ENCODE peak calls at places on chromosomes 7 and 10, in seven cellular contexts. One of them, this sample, is unnamed.

GRCh38 chr7:1124164-1124563 is 35.8 kb downstream of the ZFAND2A start:
- DNase-seq in Caki2: no peak
- DNase-seq in GDM1: no peak
- DNase-seq in EL: no peak
- DNase-seq in hippocampal formation: no peak
- DNase-seq in activated CD4-positive, alpha-beta T cell treated with anti-CD3 and anti-CD28 coated beads for 48 hours: no peak
- DNase-seq in AG20443: peak; percentile 49
- DNase-seq in this sample: no peak

GRCh38 chr10:98295907-98296306 is 27.9 kb upstream of the LOXL4 start:
- DNase-seq in activated CD4-positive, alpha-beta T cell treated with anti-CD3 and anti-CD28 coated beads for 48 hours: no peak
- DNase-seq in EL: peak; percentile 32
- DNase-seq in GDM1: no peak
- DNase-seq in hippocampal formation: no peak
- DNase-seq in Caki2: no peak
- DNase-seq in AG20443: peak; percentile 70
- DNase-seq in this sample: no peak

GRCh38 chr10:112269266-112269665 is 13.9 kb upstream of the TECTB start:
- DNase-seq in Caki2: no peak
- DNase-seq in EL: peak; percentile 63
- DNase-seq in hippocampal formation: no peak
- DNase-seq in AG20443: peak; percentile 20
- DNase-seq in activated CD4-positive, alpha-beta T cell treated with anti-CD3 and anti-CD28 coated beads for 48 hours: no peak
- DNase-seq in GDM1: no peak
- DNase-seq in this sample: no peak

GRCh38 chr10:44576715-44577191 is 191.9 kb upstream of the CXCL12 start:
- DNase-seq in EL: no peak
- DNase-seq in activated CD4-positive, alpha-beta T cell treated with anti-CD3 and anti-CD28 coated beads for 48 hours: no peak
- DNase-seq in AG20443: peak; percentile 76
- DNase-seq in hippocampal formation: no peak
- DNase-seq in Caki2: peak; percentile 45
- DNase-seq in GDM1: no peak
- DNase-seq in this sample: no peak

GRCh38 chr7:23418046-23418445 is 52.2 kb downstream of the IGF2BP3 start:
- DNase-seq in activated CD4-positive, alpha-beta T cell treated with anti-CD3 and anti-CD28 coated beads for 48 hours: no peak
- DNase-seq in Caki2: peak; percentile 30
- DNase-seq in GDM1: no peak
- DNase-seq in AG20443: no peak
- DNase-seq in EL: peak; percentile 41
- DNase-seq in hippocampal formation: no peak
- DNase-seq in this sample: no peak

GRCh38 chr10:6530211-6530840 is 49.8 kb downstream of the PRKCQ start:
- DNase-seq in Caki2: no peak
- DNase-seq in hippocampal formation: no peak
- DNase-seq in EL: no peak
- DNase-seq in AG20443: no peak
- DNase-seq in GDM1: no peak
- DNase-seq in activated CD4-positive, alpha-beta T cell treated with anti-CD3 and anti-CD28 coated beads for 48 hours: peak; percentile 83
- DNase-seq in this sample: no peak

GRCh38 chr10:77592946-77593636 is 44.5 kb downstream of the KCNMA1 start:
- DNase-seq in Caki2: peak; percentile 79
- DNase-seq in hippocampal formation: peak; percentile 10
- DNase-seq in AG20443: peak; percentile 96
- DNase-seq in GDM1: no peak
- DNase-seq in EL: peak; percentile 94
- DNase-seq in activated CD4-positive, alpha-beta T cell treated with anti-CD3 and anti-CD28 coated beads for 48 hours: no peak
- DNase-seq in this sample: no peak

GRCh38 chr7:94595717-94596116 is 60.2 kb downstream of the SGCE start:
- DNase-seq in activated CD4-positive, alpha-beta T cell treated with anti-CD3 and anti-CD28 coated beads for 48 hours: no peak
- DNase-seq in hippocampal formation: no peak
- DNase-seq in GDM1: no peak
- DNase-seq in AG20443: no peak
- DNase-seq in Caki2: no peak
- DNase-seq in EL: no peak
- DNase-seq in this sample: no peak

GRCh38 chr7:111740942-111741341 is 178.7 kb upstream of the IMMP2L start:
- DNase-seq in AG20443: no peak
- DNase-seq in Caki2: no peak
- DNase-seq in activated CD4-positive, alpha-beta T cell treated with anti-CD3 and anti-CD28 coated beads for 48 hours: no peak
- DNase-seq in hippocampal formation: no peak
- DNase-seq in EL: no peak
- DNase-seq in GDM1: no peak
- DNase-seq in this sample: no peak

GRCh38 chr10:116676118-116676517 is 55.4 kb downstream of the PNLIPRP2 start:
- DNase-seq in Caki2: no peak
- DNase-seq in AG20443: no peak
- DNase-seq in hippocampal formation: no peak
- DNase-seq in activated CD4-positive, alpha-beta T cell treated with anti-CD3 and anti-CD28 coated beads for 48 hours: no peak
- DNase-seq in GDM1: no peak
- DNase-seq in EL: no peak
- DNase-seq in this sample: no peak

GRCh38 chr7:48251766-48252165 is 80.5 kb downstream of the ABCA13 start:
- DNase-seq in hippocampal formation: no peak
- DNase-seq in Caki2: no peak
- DNase-seq in GDM1: no peak
- DNase-seq in EL: no peak
- DNase-seq in activated CD4-positive, alpha-beta T cell treated with anti-CD3 and anti-CD28 coated beads for 48 hours: no peak
- DNase-seq in AG20443: no peak
- DNase-seq in this sample: no peak

GRCh38 chr7:74017122-74017521 is 10.9 kb upstream of the ELN start:
- DNase-seq in EL: no peak
- DNase-seq in AG20443: no peak
- DNase-seq in activated CD4-positive, alpha-beta T cell treated with anti-CD3 and anti-CD28 coated beads for 48 hours: no peak
- DNase-seq in hippocampal formation: no peak
- DNase-seq in GDM1: no peak
- DNase-seq in Caki2: no peak
- DNase-seq in this sample: no peak

GRCh38 chr10:132467464-132468149 is 70.0 kb upstream of the INPP5A start:
- DNase-seq in activated CD4-positive, alpha-beta T cell treated with anti-CD3 and anti-CD28 coated beads for 48 hours: no peak
- DNase-seq in hippocampal formation: no peak
- DNase-seq in AG20443: no peak
- DNase-seq in EL: no peak
- DNase-seq in Caki2: no peak
- DNase-seq in GDM1: no peak
- DNase-seq in this sample: no peak

GRCh38 chr7:133829336-133829897 is 297.7 kb upstream of the LRGUK start:
- DNase-seq in hippocampal formation: no peak
- DNase-seq in AG20443: peak; percentile 41
- DNase-seq in Caki2: peak; percentile 68
- DNase-seq in EL: peak; percentile 76
- DNase-seq in activated CD4-positive, alpha-beta T cell treated with anti-CD3 and anti-CD28 coated beads for 48 hours: no peak
- DNase-seq in GDM1: no peak
- DNase-seq in this sample: no peak

GRCh38 chr10:593901-594457 is 95.5 kb downstream of the DIP2C start:
- DNase-seq in Caki2: no peak
- DNase-seq in EL: no peak
- DNase-seq in GDM1: no peak
- DNase-seq in hippocampal formation: no peak
- DNase-seq in activated CD4-positive, alpha-beta T cell treated with anti-CD3 and anti-CD28 coated beads for 48 hours: no peak
- DNase-seq in AG20443: no peak
- DNase-seq in this sample: no peak

GRCh38 chr7:139355320-139355719 is 4.4 kb upstream of the LUC7L2 start:
- DNase-seq in Caki2: no peak
- DNase-seq in GDM1: no peak
- DNase-seq in hippocampal formation: no peak
- DNase-seq in EL: no peak
- DNase-seq in activated CD4-positive, alpha-beta T cell treated with anti-CD3 and anti-CD28 coated beads for 48 hours: no peak
- DNase-seq in AG20443: no peak
- DNase-seq in this sample: no peak

GRCh38 chr7:28435732-28436378 is 23.5 kb downstream of the CREB5 start:
- DNase-seq in Caki2: peak; percentile 16
- DNase-seq in hippocampal formation: no peak
- DNase-seq in GDM1: no peak
- DNase-seq in activated CD4-positive, alpha-beta T cell treated with anti-CD3 and anti-CD28 coated beads for 48 hours: no peak
- DNase-seq in EL: no peak
- DNase-seq in AG20443: no peak
- DNase-seq in this sample: no peak

GRCh38 chr7:105149827-105150226 is 135.8 kb downstream of the KMT2E start:
- DNase-seq in EL: peak; percentile 72
- DNase-seq in Caki2: no peak
- DNase-seq in hippocampal formation: no peak
- DNase-seq in AG20443: peak; percentile 62
- DNase-seq in activated CD4-positive, alpha-beta T cell treated with anti-CD3 and anti-CD28 coated beads for 48 hours: no peak
- DNase-seq in GDM1: no peak
- DNase-seq in this sample: no peak

GRCh38 chr7:137626469-137627067 is 220.2 kb downstream of the DGKI start:
- DNase-seq in AG20443: peak; percentile 79
- DNase-seq in activated CD4-positive, alpha-beta T cell treated with anti-CD3 and anti-CD28 coated beads for 48 hours: peak; percentile 60
- DNase-seq in EL: peak; percentile 56
- DNase-seq in hippocampal formation: peak; percentile 27
- DNase-seq in GDM1: peak; percentile 45
- DNase-seq in Caki2: no peak
- DNase-seq in this sample: peak; percentile 3

GRCh38 chr7:108094375-108094774 is 35.8 kb downstream of the LAMB4 start:
- DNase-seq in hippocampal formation: no peak
- DNase-seq in GDM1: no peak
- DNase-seq in activated CD4-positive, alpha-beta T cell treated with anti-CD3 and anti-CD28 coated beads for 48 hours: no peak
- DNase-seq in AG20443: peak; percentile 47
- DNase-seq in Caki2: no peak
- DNase-seq in EL: peak; percentile 60
- DNase-seq in this sample: no peak

GRCh38 chr10:124079864-124080263 is 13.5 kb downstream of the CHST15 start:
- DNase-seq in activated CD4-positive, alpha-beta T cell treated with anti-CD3 and anti-CD28 coated beads for 48 hours: no peak
- DNase-seq in EL: no peak
- DNase-seq in hippocampal formation: no peak
- DNase-seq in GDM1: no peak
- DNase-seq in Caki2: no peak
- DNase-seq in AG20443: no peak
- DNase-seq in this sample: no peak

GRCh38 chr7:40470817-40471216 is 336.0 kb downstream of the SUGCT start:
- DNase-seq in activated CD4-positive, alpha-beta T cell treated with anti-CD3 and anti-CD28 coated beads for 48 hours: no peak
- DNase-seq in GDM1: no peak
- DNase-seq in AG20443: no peak
- DNase-seq in Caki2: no peak
- DNase-seq in hippocampal formation: no peak
- DNase-seq in EL: no peak
- DNase-seq in this sample: no peak

GRCh38 chr7:123372368-123372767 is 162.0 kb downstream of the IQUB start:
- DNase-seq in AG20443: no peak
- DNase-seq in activated CD4-positive, alpha-beta T cell treated with anti-CD3 and anti-CD28 coated beads for 48 hours: no peak
- DNase-seq in hippocampal formation: no peak
- DNase-seq in GDM1: no peak
- DNase-seq in Caki2: no peak
- DNase-seq in EL: no peak
- DNase-seq in this sample: no peak

GRCh38 chr10:121436630-121437311 is 161.5 kb downstream of the FGFR2 start:
- DNase-seq in hippocampal formation: peak; percentile 48
- DNase-seq in activated CD4-positive, alpha-beta T cell treated with anti-CD3 and anti-CD28 coated beads for 48 hours: no peak
- DNase-seq in AG20443: no peak
- DNase-seq in EL: no peak
- DNase-seq in GDM1: no peak
- DNase-seq in Caki2: no peak
- DNase-seq in this sample: no peak

GRCh38 chr7:35722054-35722849 is 27.3 kb upstream of the HERPUD2 start:
- DNase-seq in EL: no peak
- DNase-seq in activated CD4-positive, alpha-beta T cell treated with anti-CD3 and anti-CD28 coated beads for 48 hours: peak; percentile 61
- DNase-seq in AG20443: no peak
- DNase-seq in hippocampal formation: no peak
- DNase-seq in GDM1: peak; percentile 2
- DNase-seq in Caki2: no peak
- DNase-seq in this sample: no peak

GRCh38 chr7:142443614-142444013 is 185.8 kb upstream of the PRSS58 start:
- DNase-seq in EL: no peak
- DNase-seq in activated CD4-positive, alpha-beta T cell treated with anti-CD3 and anti-CD28 coated beads for 48 hours: no peak
- DNase-seq in AG20443: no peak
- DNase-seq in GDM1: no peak
- DNase-seq in hippocampal formation: no peak
- DNase-seq in Caki2: no peak
- DNase-seq in this sample: no peak

GRCh38 chr10:7399533-7399932 is 11.3 kb downstream of the SFMBT2 start:
- DNase-seq in GDM1: no peak
- DNase-seq in activated CD4-positive, alpha-beta T cell treated with anti-CD3 and anti-CD28 coated beads for 48 hours: no peak
- DNase-seq in EL: no peak
- DNase-seq in Caki2: no peak
- DNase-seq in hippocampal formation: no peak
- DNase-seq in AG20443: no peak
- DNase-seq in this sample: no peak

GRCh38 chr10:110865184-110865803 is 6.4 kb upstream of the PDCD4 start:
- DNase-seq in activated CD4-positive, alpha-beta T cell treated with anti-CD3 and anti-CD28 coated beads for 48 hours: no peak
- DNase-seq in Caki2: peak; percentile 53
- DNase-seq in EL: peak; percentile 80
- DNase-seq in hippocampal formation: no peak
- DNase-seq in AG20443: peak; percentile 66
- DNase-seq in GDM1: peak; percentile 36
- DNase-seq in this sample: no peak

GRCh38 chr7:86991844-86992243 is 67.6 kb downstream of the ELAPOR2 start:
- DNase-seq in activated CD4-positive, alpha-beta T cell treated with anti-CD3 and anti-CD28 coated beads for 48 hours: no peak
- DNase-seq in hippocampal formation: no peak
- DNase-seq in GDM1: no peak
- DNase-seq in EL: no peak
- DNase-seq in Caki2: no peak
- DNase-seq in AG20443: no peak
- DNase-seq in this sample: no peak

GRCh38 chr10:48506147-48506917 is 98.5 kb downstream of the ARHGAP22 start:
- DNase-seq in Caki2: peak; percentile 18
- DNase-seq in EL: peak; percentile 31
- DNase-seq in AG20443: no peak
- DNase-seq in activated CD4-positive, alpha-beta T cell treated with anti-CD3 and anti-CD28 coated beads for 48 hours: peak; percentile 32
- DNase-seq in GDM1: peak; percentile 78
- DNase-seq in hippocampal formation: no peak
- DNase-seq in this sample: no peak

GRCh38 chr10:16105082-16105481 is 244.8 kb upstream of the MINDY3 start:
- DNase-seq in GDM1: no peak
- DNase-seq in AG20443: no peak
- DNase-seq in hippocampal formation: no peak
- DNase-seq in Caki2: no peak
- DNase-seq in activated CD4-positive, alpha-beta T cell treated with anti-CD3 and anti-CD28 coated beads for 48 hours: no peak
- DNase-seq in EL: no peak
- DNase-seq in this sample: no peak

GRCh38 chr10:72509206-72509799 is 116.6 kb downstream of the MICU1 start:
- DNase-seq in AG20443: no peak
- DNase-seq in activated CD4-positive, alpha-beta T cell treated with anti-CD3 and anti-CD28 coated beads for 48 hours: no peak
- DNase-seq in GDM1: no peak
- DNase-seq in Caki2: no peak
- DNase-seq in EL: no peak
- DNase-seq in hippocampal formation: no peak
- DNase-seq in this sample: no peak

GRCh38 chr10:62653254-62653653 is 151.3 kb upstream of the ADO start:
- DNase-seq in EL: no peak
- DNase-seq in Caki2: no peak
- DNase-seq in GDM1: no peak
- DNase-seq in hippocampal formation: no peak
- DNase-seq in activated CD4-positive, alpha-beta T cell treated with anti-CD3 and anti-CD28 coated beads for 48 hours: no peak
- DNase-seq in AG20443: no peak
- DNase-seq in this sample: no peak

GRCh38 chr7:149027560-149028345 is 552 bp downstream of the PDIA4 start:
- DNase-seq in AG20443: peak; percentile 32
- DNase-seq in hippocampal formation: no peak
- DNase-seq in activated CD4-positive, alpha-beta T cell treated with anti-CD3 and anti-CD28 coated beads for 48 hours: no peak
- DNase-seq in Caki2: peak; percentile 14
- DNase-seq in EL: peak; percentile 16
- DNase-seq in GDM1: no peak
- DNase-seq in this sample: no peak

GRCh38 chr10:88764110-88764509 is 4.3 kb downstream of the LIPN start:
- DNase-seq in activated CD4-positive, alpha-beta T cell treated with anti-CD3 and anti-CD28 coated beads for 48 hours: no peak
- DNase-seq in GDM1: no peak
- DNase-seq in AG20443: no peak
- DNase-seq in Caki2: no peak
- DNase-seq in EL: no peak
- DNase-seq in hippocampal formation: no peak
- DNase-seq in this sample: no peak

GRCh38 chr10:132418520-132419416 is 21.8 kb downstream of the PWWP2B start:
- DNase-seq in EL: no peak
- DNase-seq in AG20443: no peak
- DNase-seq in activated CD4-positive, alpha-beta T cell treated with anti-CD3 and anti-CD28 coated beads for 48 hours: no peak
- DNase-seq in GDM1: no peak
- DNase-seq in hippocampal formation: no peak
- DNase-seq in Caki2: peak; percentile 55
- DNase-seq in this sample: no peak

GRCh38 chr10:43888551-43888950 is 239.9 kb upstream of the ZNF32 start:
- DNase-seq in hippocampal formation: no peak
- DNase-seq in GDM1: no peak
- DNase-seq in AG20443: no peak
- DNase-seq in Caki2: no peak
- DNase-seq in EL: peak; percentile 95
- DNase-seq in activated CD4-positive, alpha-beta T cell treated with anti-CD3 and anti-CD28 coated beads for 48 hours: no peak
- DNase-seq in this sample: no peak

GRCh38 chr7:110718514-110719205 is 372.3 kb upstream of the LRRN3 start:
- DNase-seq in hippocampal formation: no peak
- DNase-seq in activated CD4-positive, alpha-beta T cell treated with anti-CD3 and anti-CD28 coated beads for 48 hours: no peak
- DNase-seq in AG20443: no peak
- DNase-seq in EL: no peak
- DNase-seq in GDM1: no peak
- DNase-seq in Caki2: no peak
- DNase-seq in this sample: no peak